ENCODE peak calls at places on chromosomes 6 and 20, in five cellular contexts. G is uterus; W is H7; H is pancreas; T is CD4-positive, CD25-positive, alpha-beta regulatory T cell. V is an unnamed sample.
A peak's percentile ranks its signal among the peaks of the same experiment; 100 is the strongest.

GRCh38 chr6:85354761-85355618 is 94.9 kb upstream of the NT5E start:
- DNase-seq in G (peak; percentile 80), W (peak; percentile 37), H (peak; percentile 44), T (peak; percentile 40), V (peak; percentile 61)

GRCh38 chr6:14521141-14521540 is 403.6 kb downstream of the CD83 start:
- DNase-seq in G (no peak), W (no peak), H (no peak), T (no peak), V (no peak)

GRCh38 chr6:41786451-41787218 is 859 bp upstream of the TOMM6 start:
- DNase-seq in G (peak; percentile 92), W (peak; percentile 98), H (peak; percentile 84), T (peak; percentile 86), V (peak; percentile 93)

GRCh38 chr6:82022614-82023102 is 224.9 kb downstream of the IBTK start:
- DNase-seq in G (no peak), W (no peak), H (no peak), T (no peak), V (no peak)

GRCh38 chr6:27605401-27606342 is 132.8 kb upstream of the ZNF184 start:
- DNase-seq in G (no peak), W (peak; percentile 71), H (no peak), T (no peak), V (no peak)

GRCh38 chr6:99151634-99152344 is 197.7 kb downstream of the FAXC start:
- DNase-seq in G (no peak), W (peak; percentile 60), H (no peak), T (no peak), V (no peak)

GRCh38 chr6:39496951-39497350 is 174.4 kb upstream of the KCNK16 start:
- DNase-seq in G (peak; percentile 52), W (no peak), H (no peak), T (no peak), V (peak; percentile 74)

GRCh38 chr20:17694767-17695166 is 5.0 kb upstream of the BANF2 start:
- DNase-seq in G (no peak), W (no peak), H (no peak), T (no peak), V (no peak)

GRCh38 chr6:31270788-31271640 is 878 bp downstream of the HLA-C start:
- DNase-seq in G (peak; percentile 76), W (peak; percentile 58), H (peak; percentile 67), T (peak; percentile 56), V (peak; percentile 77)

GRCh38 chr6:105651969-105652368 is 249.1 kb upstream of the PREP start:
- DNase-seq in G (no peak), W (no peak), H (no peak), T (no peak), V (no peak)

GRCh38 chr20:63857751-63858392 is 3.4 kb upstream of the ABHD16B start:
- DNase-seq in G (peak; percentile 51), W (no peak), H (no peak), T (no peak), V (peak; percentile 85)

GRCh38 chr6:158706369-158706982 is 56.6 kb downstream of the SYTL3 start:
- DNase-seq in G (peak; percentile 58), W (peak; percentile 80), H (no peak), T (no peak), V (peak; percentile 67)

GRCh38 chr6:57207141-57207540 is 15.0 kb downstream of the RAB23 start:
- DNase-seq in G (no peak), W (no peak), H (no peak), T (no peak), V (no peak)

GRCh38 chr6:156948807-156949206 is 171.6 kb downstream of the ARID1B start:
- DNase-seq in G (no peak), W (no peak), H (no peak), T (no peak), V (no peak)

GRCh38 chr6:112018619-112019416 is 35.1 kb upstream of the CCN6 start:
- DNase-seq in G (peak; percentile 45), W (no peak), H (no peak), T (no peak), V (no peak)

GRCh38 chr20:40176442-40176841 is 512.6 kb downstream of the MAFB start:
- DNase-seq in G (no peak), W (no peak), H (no peak), T (no peak), V (no peak)

GRCh38 chr6:162251257-162251656 is 476.3 kb downstream of the PRKN start:
- DNase-seq in G (no peak), W (peak; percentile 32), H (no peak), T (no peak), V (no peak)

GRCh38 chr6:166902211-166902755 is 54.1 kb downstream of the RNASET2 start:
- DNase-seq in G (no peak), W (no peak), H (no peak), T (no peak), V (no peak)

GRCh38 chr6:23002044-23002619 is 432.8 kb downstream of the HDGFL1 start:
- DNase-seq in G (no peak), W (no peak), H (no peak), T (no peak), V (no peak)

GRCh38 chr20:35632539-35633115 is 17.0 kb downstream of the SPAG4 start:
- DNase-seq in G (no peak), W (no peak), H (no peak), T (no peak), V (no peak)

GRCh38 chr20:41411458-41411857 is 44.8 kb upstream of the EMILIN3 start:
- DNase-seq in G (no peak), W (no peak), H (no peak), T (no peak), V (no peak)

GRCh38 chr6:10970731-10971130 is 73.4 kb downstream of the ELOVL2 start:
- DNase-seq in G (no peak), W (no peak), H (no peak), T (no peak), V (no peak)

GRCh38 chr6:14661188-14661587 is 543.6 kb downstream of the CD83 start:
- DNase-seq in G (no peak), W (no peak), H (peak; percentile 24), T (no peak), V (no peak)